ENCODE peak calls at places on chromosomes 3 and 15, in eight cellular contexts. One of them, this sample, is unnamed.
A peak's percentile ranks its signal among the peaks of the same experiment; 100 is the strongest.

GRCh38 chr15:73051402-73051810 is 857 bp upstream of the NEO1 start:
- DNase-seq in astrocyte: no peak
- DNase-seq in SK-N-SH: peak; percentile 78
- DNase-seq in fibroblast of lung: no peak
- DNase-seq in IMR-90: no peak
- DNase-seq in PC-3: peak; percentile 6
- DNase-seq in endothelial cell of umbilical vein: no peak
- DNase-seq in mammary epithelial cell: peak; percentile 10
- DNase-seq in this sample: no peak

GRCh38 chr3:71307884-71308697 is 275.4 kb downstream of the FOXP1 start:
- DNase-seq in astrocyte: no peak
- DNase-seq in SK-N-SH: no peak
- DNase-seq in fibroblast of lung: peak; percentile 52
- DNase-seq in IMR-90: peak; percentile 46
- DNase-seq in PC-3: no peak
- DNase-seq in endothelial cell of umbilical vein: peak; percentile 40
- DNase-seq in mammary epithelial cell: peak; percentile 41
- DNase-seq in this sample: no peak

GRCh38 chr3:136074546-136074945 is 109.0 kb downstream of the PPP2R3A start:
- DNase-seq in astrocyte: peak; percentile 47
- DNase-seq in SK-N-SH: no peak
- DNase-seq in fibroblast of lung: peak; percentile 26
- DNase-seq in IMR-90: peak; percentile 68
- DNase-seq in PC-3: peak; percentile 8
- DNase-seq in endothelial cell of umbilical vein: no peak
- DNase-seq in mammary epithelial cell: no peak
- DNase-seq in this sample: peak; percentile 65

GRCh38 chr3:17329932-17330331 is 412.5 kb downstream of the TBC1D5 start:
- DNase-seq in astrocyte: no peak
- DNase-seq in SK-N-SH: no peak
- DNase-seq in fibroblast of lung: no peak
- DNase-seq in IMR-90: no peak
- DNase-seq in PC-3: no peak
- DNase-seq in endothelial cell of umbilical vein: no peak
- DNase-seq in mammary epithelial cell: no peak
- DNase-seq in this sample: no peak

GRCh38 chr3:49460188-49460885 is 9.7 kb upstream of the DAG1 start:
- DNase-seq in astrocyte: no peak
- DNase-seq in SK-N-SH: no peak
- DNase-seq in fibroblast of lung: no peak
- DNase-seq in IMR-90: no peak
- DNase-seq in PC-3: no peak
- DNase-seq in endothelial cell of umbilical vein: no peak
- DNase-seq in mammary epithelial cell: no peak
- DNase-seq in this sample: no peak

GRCh38 chr3:186665484-186666188 is at the start of gene HRG:
- DNase-seq in astrocyte: no peak
- DNase-seq in SK-N-SH: no peak
- DNase-seq in fibroblast of lung: no peak
- DNase-seq in IMR-90: no peak
- DNase-seq in PC-3: no peak
- DNase-seq in endothelial cell of umbilical vein: no peak
- DNase-seq in mammary epithelial cell: no peak
- DNase-seq in this sample: no peak

GRCh38 chr3:14926592-14926991 is 20.8 kb upstream of the NR2C2 start:
- DNase-seq in astrocyte: no peak
- DNase-seq in SK-N-SH: no peak
- DNase-seq in fibroblast of lung: no peak
- DNase-seq in IMR-90: no peak
- DNase-seq in PC-3: no peak
- DNase-seq in endothelial cell of umbilical vein: no peak
- DNase-seq in mammary epithelial cell: no peak
- DNase-seq in this sample: no peak

GRCh38 chr3:125990253-125990970 is 21.4 kb downstream of the ROPN1B start:
- DNase-seq in astrocyte: peak; percentile 79
- DNase-seq in SK-N-SH: peak; percentile 91
- DNase-seq in fibroblast of lung: peak; percentile 91
- DNase-seq in IMR-90: peak; percentile 78
- DNase-seq in PC-3: peak; percentile 81
- DNase-seq in endothelial cell of umbilical vein: peak; percentile 63
- DNase-seq in mammary epithelial cell: peak; percentile 79
- DNase-seq in this sample: peak; percentile 89

GRCh38 chr3:40718681-40719080 is 193.9 kb downstream of the ZNF621 start:
- DNase-seq in astrocyte: no peak
- DNase-seq in SK-N-SH: no peak
- DNase-seq in fibroblast of lung: no peak
- DNase-seq in IMR-90: no peak
- DNase-seq in PC-3: no peak
- DNase-seq in endothelial cell of umbilical vein: no peak
- DNase-seq in mammary epithelial cell: no peak
- DNase-seq in this sample: no peak

GRCh38 chr3:194281766-194282165 is 69.4 kb downstream of the CPN2 start:
- DNase-seq in astrocyte: no peak
- DNase-seq in SK-N-SH: no peak
- DNase-seq in fibroblast of lung: no peak
- DNase-seq in IMR-90: no peak
- DNase-seq in PC-3: no peak
- DNase-seq in endothelial cell of umbilical vein: no peak
- DNase-seq in mammary epithelial cell: no peak
- DNase-seq in this sample: no peak

GRCh38 chr3:53065841-53066480 is 20.1 kb upstream of the SFMBT1 start:
- DNase-seq in astrocyte: no peak
- DNase-seq in SK-N-SH: no peak
- DNase-seq in fibroblast of lung: no peak
- DNase-seq in IMR-90: no peak
- DNase-seq in PC-3: no peak
- DNase-seq in endothelial cell of umbilical vein: no peak
- DNase-seq in mammary epithelial cell: no peak
- DNase-seq in this sample: no peak

GRCh38 chr3:113193298-113193697 is 18.1 kb upstream of the BOC start:
- DNase-seq in astrocyte: no peak
- DNase-seq in SK-N-SH: no peak
- DNase-seq in fibroblast of lung: no peak
- DNase-seq in IMR-90: no peak
- DNase-seq in PC-3: no peak
- DNase-seq in endothelial cell of umbilical vein: no peak
- DNase-seq in mammary epithelial cell: no peak
- DNase-seq in this sample: no peak

GRCh38 chr15:29936353-29937049 is 114.2 kb upstream of the TJP1 start:
- DNase-seq in astrocyte: peak; percentile 33
- DNase-seq in SK-N-SH: no peak
- DNase-seq in fibroblast of lung: peak; percentile 37
- DNase-seq in IMR-90: peak; percentile 62
- DNase-seq in PC-3: peak; percentile 86
- DNase-seq in endothelial cell of umbilical vein: no peak
- DNase-seq in mammary epithelial cell: peak; percentile 75
- DNase-seq in this sample: no peak

GRCh38 chr3:134795776-134796312 is 784 bp downstream of the EPHB1 start:
- DNase-seq in astrocyte: peak; percentile 33
- DNase-seq in SK-N-SH: peak; percentile 47
- DNase-seq in fibroblast of lung: peak; percentile 26
- DNase-seq in IMR-90: peak; percentile 8
- DNase-seq in PC-3: no peak
- DNase-seq in endothelial cell of umbilical vein: no peak
- DNase-seq in mammary epithelial cell: peak; percentile 26
- DNase-seq in this sample: peak; percentile 71

GRCh38 chr15:20348291-20348899 is 193.2 kb downstream of the GOLGA6L6 start:
- DNase-seq in astrocyte: no peak
- DNase-seq in SK-N-SH: no peak
- DNase-seq in fibroblast of lung: no peak
- DNase-seq in IMR-90: no peak
- DNase-seq in PC-3: no peak
- DNase-seq in endothelial cell of umbilical vein: no peak
- DNase-seq in mammary epithelial cell: no peak
- DNase-seq in this sample: no peak

GRCh38 chr3:184423567-184423966 is 43.7 kb downstream of the CHRD start:
- DNase-seq in astrocyte: no peak
- DNase-seq in SK-N-SH: no peak
- DNase-seq in fibroblast of lung: no peak
- DNase-seq in IMR-90: no peak
- DNase-seq in PC-3: no peak
- DNase-seq in endothelial cell of umbilical vein: no peak
- DNase-seq in mammary epithelial cell: peak; percentile 15
- DNase-seq in this sample: no peak

GRCh38 chr15:99385865-99386264 is 134.6 kb downstream of the LRRC28 start:
- DNase-seq in astrocyte: peak; percentile 49
- DNase-seq in SK-N-SH: no peak
- DNase-seq in fibroblast of lung: peak; percentile 72
- DNase-seq in IMR-90: peak; percentile 52
- DNase-seq in PC-3: peak; percentile 11
- DNase-seq in endothelial cell of umbilical vein: peak; percentile 53
- DNase-seq in mammary epithelial cell: no peak
- DNase-seq in this sample: peak; percentile 60

GRCh38 chr3:161263057-161263456 is 41.9 kb downstream of the NMD3 start:
- DNase-seq in astrocyte: peak; percentile 70
- DNase-seq in SK-N-SH: no peak
- DNase-seq in fibroblast of lung: peak; percentile 37
- DNase-seq in IMR-90: peak; percentile 65
- DNase-seq in PC-3: peak; percentile 54
- DNase-seq in endothelial cell of umbilical vein: no peak
- DNase-seq in mammary epithelial cell: peak; percentile 84
- DNase-seq in this sample: peak; percentile 88

GRCh38 chr3:136752046-136752326 is 192 bp downstream of the STAG1 start:
- DNase-seq in astrocyte: no peak
- DNase-seq in SK-N-SH: peak; percentile 81
- DNase-seq in fibroblast of lung: no peak
- DNase-seq in IMR-90: no peak
- DNase-seq in PC-3: no peak
- DNase-seq in endothelial cell of umbilical vein: no peak
- DNase-seq in mammary epithelial cell: no peak
- DNase-seq in this sample: peak; percentile 84

GRCh38 chr15:74902295-74903075 is 4.2 kb downstream of the FAM219B start:
- DNase-seq in astrocyte: no peak
- DNase-seq in SK-N-SH: no peak
- DNase-seq in fibroblast of lung: no peak
- DNase-seq in IMR-90: no peak
- DNase-seq in PC-3: no peak
- DNase-seq in endothelial cell of umbilical vein: no peak
- DNase-seq in mammary epithelial cell: no peak
- DNase-seq in this sample: no peak
- H3K36me3 ChIP-seq in astrocyte: peaks cover 38% of the 10 kb centered on the region
- H3K36me3 ChIP-seq in SK-N-SH: peaks cover 41% of the 10 kb centered on the region
- H3K36me3 ChIP-seq in fibroblast of lung: peaks cover 21% of the 10 kb centered on the region
- H3K36me3 ChIP-seq in IMR-90: peaks cover 46% of the 10 kb centered on the region
- H3K36me3 ChIP-seq in PC-3: peaks cover 17% of the 10 kb centered on the region
- H3K36me3 ChIP-seq in endothelial cell of umbilical vein: peaks cover 22% of the 10 kb centered on the region
- H3K36me3 ChIP-seq in mammary epithelial cell: peaks cover 28% of the 10 kb centered on the region
- H3K36me3 ChIP-seq in this sample: peaks cover 28% of the 10 kb centered on the region

GRCh38 chr3:22373182-22373581 is 622.2 kb upstream of the ZNF385D start:
- DNase-seq in astrocyte: no peak
- DNase-seq in SK-N-SH: no peak
- DNase-seq in fibroblast of lung: no peak
- DNase-seq in IMR-90: no peak
- DNase-seq in PC-3: no peak
- DNase-seq in endothelial cell of umbilical vein: no peak
- DNase-seq in mammary epithelial cell: no peak
- DNase-seq in this sample: no peak
- H3K4me2 ChIP-seq in astrocyte: peak overlapping the region; percentile 84
- H3K4me2 ChIP-seq in SK-N-SH: no peak overlapping the region
- H3K4me2 ChIP-seq in fibroblast of lung: no peak overlapping the region
- H3K4me2 ChIP-seq in IMR-90: no peak overlapping the region
- H3K4me2 ChIP-seq in PC-3: no peak overlapping the region
- H3K4me2 ChIP-seq in endothelial cell of umbilical vein: no peak overlapping the region
- H3K4me2 ChIP-seq in mammary epithelial cell: no peak overlapping the region
- H3K4me2 ChIP-seq in this sample: no peak overlapping the region

GRCh38 chr3:170274641-170275040 is 52.4 kb downstream of the PRKCI start:
- DNase-seq in astrocyte: peak; percentile 2
- DNase-seq in SK-N-SH: no peak
- DNase-seq in fibroblast of lung: no peak
- DNase-seq in IMR-90: peak; percentile 66
- DNase-seq in PC-3: no peak
- DNase-seq in endothelial cell of umbilical vein: no peak
- DNase-seq in mammary epithelial cell: no peak
- DNase-seq in this sample: no peak
- H3K36me3 ChIP-seq in astrocyte: peaks cover 19% of the 10 kb centered on the region
- H3K36me3 ChIP-seq in SK-N-SH: peaks cover 65% of the 10 kb centered on the region
- H3K36me3 ChIP-seq in fibroblast of lung: peaks cover under 1% of the 10 kb centered on the region
- H3K36me3 ChIP-seq in IMR-90: peaks cover 32% of the 10 kb centered on the region
- H3K36me3 ChIP-seq in PC-3: peaks cover 28% of the 10 kb centered on the region
- H3K36me3 ChIP-seq in endothelial cell of umbilical vein: no peaks in the 10 kb centered on the region
- H3K36me3 ChIP-seq in mammary epithelial cell: peaks cover 36% of the 10 kb centered on the region
- H3K36me3 ChIP-seq in this sample: peaks cover 40% of the 10 kb centered on the region

DNA sequence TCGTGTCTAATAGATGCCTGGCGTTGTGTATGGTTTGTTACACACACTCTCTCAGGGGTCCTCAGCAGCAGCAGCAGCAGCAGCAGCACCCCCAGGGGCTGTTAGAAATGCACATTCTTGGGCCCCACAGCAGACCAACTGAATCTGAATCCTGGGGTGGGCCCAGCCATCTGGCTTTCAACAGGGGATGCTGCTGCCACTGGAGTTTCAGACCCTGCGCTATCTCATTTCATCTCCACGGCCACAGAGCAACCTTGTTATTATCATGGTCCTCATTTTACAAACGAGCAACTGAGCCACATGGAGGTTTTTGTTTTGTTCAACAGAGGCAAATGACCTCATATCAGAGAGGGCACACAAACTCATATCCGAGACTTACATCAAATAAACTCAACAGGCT is 47.7 kb downstream of the MGLL start:
- DNase-seq in astrocyte: no peak
- DNase-seq in SK-N-SH: peak; percentile 55
- DNase-seq in fibroblast of lung: no peak
- DNase-seq in IMR-90: no peak
- DNase-seq in PC-3: no peak
- DNase-seq in endothelial cell of umbilical vein: no peak
- DNase-seq in mammary epithelial cell: no peak
- DNase-seq in this sample: no peak
- H3K4me2 ChIP-seq in astrocyte: peak overlapping the region; percentile 51
- H3K4me2 ChIP-seq in SK-N-SH: peak overlapping the region; percentile 56
- H3K4me2 ChIP-seq in fibroblast of lung: peak overlapping the region; percentile 11
- H3K4me2 ChIP-seq in IMR-90: no peak overlapping the region
- H3K4me2 ChIP-seq in PC-3: no peak overlapping the region
- H3K4me2 ChIP-seq in endothelial cell of umbilical vein: no peak overlapping the region
- H3K4me2 ChIP-seq in mammary epithelial cell: no peak overlapping the region
- H3K4me2 ChIP-seq in this sample: peak overlapping the region; percentile 66

GRCh38 chr3:191382661-191383060 is 52.3 kb upstream of the UTS2B start:
- DNase-seq in astrocyte: no peak
- DNase-seq in SK-N-SH: no peak
- DNase-seq in fibroblast of lung: no peak
- DNase-seq in IMR-90: no peak
- DNase-seq in PC-3: no peak
- DNase-seq in endothelial cell of umbilical vein: no peak
- DNase-seq in mammary epithelial cell: no peak
- DNase-seq in this sample: no peak

GRCh38 chr3:191379473-191379872 is 49.1 kb upstream of the UTS2B start:
- DNase-seq in astrocyte: no peak
- DNase-seq in SK-N-SH: no peak
- DNase-seq in fibroblast of lung: no peak
- DNase-seq in IMR-90: no peak
- DNase-seq in PC-3: no peak
- DNase-seq in endothelial cell of umbilical vein: no peak
- DNase-seq in mammary epithelial cell: no peak
- DNase-seq in this sample: no peak

GRCh38 chr3:191378142-191378541 is 47.8 kb upstream of the UTS2B start:
- DNase-seq in astrocyte: no peak
- DNase-seq in SK-N-SH: no peak
- DNase-seq in fibroblast of lung: no peak
- DNase-seq in IMR-90: no peak
- DNase-seq in PC-3: peak; percentile 17
- DNase-seq in endothelial cell of umbilical vein: no peak
- DNase-seq in mammary epithelial cell: peak; percentile 34
- DNase-seq in this sample: peak; percentile 11

GRCh38 chr3:191383104-191383503 is 52.8 kb upstream of the UTS2B start:
- DNase-seq in astrocyte: peak; percentile 47
- DNase-seq in SK-N-SH: no peak
- DNase-seq in fibroblast of lung: peak; percentile 76
- DNase-seq in IMR-90: peak; percentile 70
- DNase-seq in PC-3: no peak
- DNase-seq in endothelial cell of umbilical vein: no peak
- DNase-seq in mammary epithelial cell: no peak
- DNase-seq in this sample: peak; percentile 38

GRCh38 chr3:191380001-191380400 is 49.7 kb upstream of the UTS2B start:
- DNase-seq in astrocyte: no peak
- DNase-seq in SK-N-SH: no peak
- DNase-seq in fibroblast of lung: peak; percentile 17
- DNase-seq in IMR-90: no peak
- DNase-seq in PC-3: no peak
- DNase-seq in endothelial cell of umbilical vein: no peak
- DNase-seq in mammary epithelial cell: no peak
- DNase-seq in this sample: no peak
- H3K36me3 ChIP-seq in astrocyte: peaks cover 44% of the 10 kb centered on the region
- H3K36me3 ChIP-seq in SK-N-SH: peaks cover 52% of the 10 kb centered on the region
- H3K36me3 ChIP-seq in fibroblast of lung: peaks cover 3% of the 10 kb centered on the region
- H3K36me3 ChIP-seq in IMR-90: peaks cover 19% of the 10 kb centered on the region
- H3K36me3 ChIP-seq in PC-3: peaks cover 23% of the 10 kb centered on the region
- H3K36me3 ChIP-seq in endothelial cell of umbilical vein: peaks cover 13% of the 10 kb centered on the region
- H3K36me3 ChIP-seq in mammary epithelial cell: peaks cover 31% of the 10 kb centered on the region
- H3K36me3 ChIP-seq in this sample: peaks cover 30% of the 10 kb centered on the region

This sample was measured in GM23248.